ENCODE peak calls at places on chromosomes 6 and 20, in ten cellular contexts. U is adrenal gland, O is heart left ventricle, J is HCT116, F is stomach, P is Peyer's patch, I is IMR-90, S is ovary, G is uterus, R is tibial nerve. B is an unnamed sample.

GRCh38 chr6:24951831-24952299 is 16.1 kb upstream of the RIPOR2 start:
- DNase-seq in S (no peak), F (no peak), U (no peak), O (peak), J (no peak), R (no peak), G (no peak), P (peak), I (no peak), B (no peak)

GRCh38 chr6:24524801-24525200 is 30.0 kb downstream of the ALDH5A1 start:
- DNase-seq in J (peak), F (no peak), U (no peak), G (no peak), P (no peak), S (no peak), O (no peak), R (no peak), I (peak), B (peak)

GRCh38 chr6:136728976-136729515 is 63.2 kb downstream of the MAP3K5 start:
- DNase-seq in J (no peak), G (no peak), S (no peak), O (no peak), P (no peak), I (no peak), R (no peak), F (no peak), U (no peak), B (no peak)

GRCh38 chr6:32819729-32820128 is 2.9 kb upstream of the HLA-DOB start:
- DNase-seq in J (peak), U (no peak), R (no peak), I (peak), F (no peak), S (no peak), G (no peak), P (no peak), O (no peak), B (no peak)

GRCh38 chr6:56724455-56724854 is 81.8 kb upstream of the DST start:
- DNase-seq in I (peak), O (no peak), P (no peak), J (no peak), F (no peak), S (no peak), U (no peak), G (no peak), R (no peak), B (no peak)

GRCh38 chr6:16749516-16750485 is 11.5 kb downstream of the ATXN1 start:
- DNase-seq in O (no peak), R (no peak), P (no peak), G (no peak), J (no peak), I (peak), F (no peak), S (no peak), U (no peak), B (no peak)

GRCh38 chr6:19446570-19446969 is 390.6 kb upstream of the ID4 start:
- DNase-seq in P (no peak), F (no peak), R (no peak), I (no peak), O (no peak), U (no peak), J (no peak), G (no peak), S (no peak), B (no peak)

GRCh38 chr6:34159844-34160243 is 14.0 kb upstream of the GRM4 start:
- DNase-seq in I (no peak), J (no peak), F (no peak), U (no peak), S (no peak), P (no peak), G (no peak), R (no peak), O (no peak), B (no peak)

GRCh38 chr20:57543754-57544153 is 17.2 kb upstream of the PCK1 start:
- DNase-seq in P (no peak), J (no peak), R (no peak), F (no peak), S (no peak), G (no peak), O (no peak), U (no peak), I (no peak), B (no peak)

GRCh38 chr20:34017610-34018009 is 23.9 kb downstream of the RALY start:
- DNase-seq in U (no peak), F (no peak), I (peak), J (no peak), R (no peak), O (no peak), G (no peak), S (no peak), P (no peak), B (peak)

GRCh38 chr20:44646641-44647274 is 4.7 kb downstream of the ADA start:
- DNase-seq in G (no peak), R (no peak), U (no peak), S (no peak), I (peak), J (no peak), O (no peak), F (no peak), P (peak), B (no peak)

GRCh38 chr20:51494241-51495110 is 48.0 kb downstream of the NFATC2 start:
- DNase-seq in P (peak), R (no peak), I (no peak), G (peak), U (no peak), S (no peak), J (no peak), F (no peak), O (no peak), B (no peak)

GRCh38 chr6:91278416-91278815 is 691.5 kb upstream of the MAP3K7 start:
- DNase-seq in I (no peak), G (no peak), P (no peak), O (no peak), F (no peak), J (no peak), R (no peak), S (no peak), U (no peak), B (no peak)

GRCh38 chr6:163529605-163530004 is 115.1 kb downstream of the QKI start:
- DNase-seq in J (no peak), F (no peak), U (no peak), O (no peak), G (no peak), P (no peak), I (peak), S (no peak), R (no peak), B (peak)

GRCh38 chr6:137872071-137872470 is 5.0 kb downstream of the TNFAIP3 start:
- DNase-seq in S (no peak), U (no peak), R (no peak), I (peak), F (no peak), G (no peak), P (no peak), J (no peak), O (no peak), B (no peak)

GRCh38 chr6:151679081-151679480 is 128.4 kb upstream of the ESR1 start:
- DNase-seq in S (no peak), F (no peak), O (peak), P (no peak), G (peak), R (no peak), U (no peak), I (peak), J (no peak), B (no peak)

GRCh38 chr20:51339721-51340450 is 202.6 kb downstream of the NFATC2 start:
- DNase-seq in R (no peak), S (no peak), I (no peak), J (no peak), F (no peak), U (no peak), P (no peak), O (no peak), G (no peak), B (no peak)

GRCh38 chr6:88367248-88367647 is 201.1 kb upstream of the CNR1 start:
- DNase-seq in R (no peak), I (no peak), O (no peak), G (no peak), F (no peak), U (no peak), S (no peak), P (no peak), J (no peak), B (no peak)

GRCh38 chr6:27687154-27688013 is 214.5 kb upstream of the ZNF184 start:
- DNase-seq in P (peak), J (peak), R (peak), G (peak), F (peak), S (peak), U (peak), O (peak), I (peak), B (peak)
- TF ChIP-seq POLR2A in P (no peak), J (no peak), R (no peak), G (no peak), F (no peak), S (no peak), U (no peak), O (no peak), I (no peak), B (no peak)

DNA sequence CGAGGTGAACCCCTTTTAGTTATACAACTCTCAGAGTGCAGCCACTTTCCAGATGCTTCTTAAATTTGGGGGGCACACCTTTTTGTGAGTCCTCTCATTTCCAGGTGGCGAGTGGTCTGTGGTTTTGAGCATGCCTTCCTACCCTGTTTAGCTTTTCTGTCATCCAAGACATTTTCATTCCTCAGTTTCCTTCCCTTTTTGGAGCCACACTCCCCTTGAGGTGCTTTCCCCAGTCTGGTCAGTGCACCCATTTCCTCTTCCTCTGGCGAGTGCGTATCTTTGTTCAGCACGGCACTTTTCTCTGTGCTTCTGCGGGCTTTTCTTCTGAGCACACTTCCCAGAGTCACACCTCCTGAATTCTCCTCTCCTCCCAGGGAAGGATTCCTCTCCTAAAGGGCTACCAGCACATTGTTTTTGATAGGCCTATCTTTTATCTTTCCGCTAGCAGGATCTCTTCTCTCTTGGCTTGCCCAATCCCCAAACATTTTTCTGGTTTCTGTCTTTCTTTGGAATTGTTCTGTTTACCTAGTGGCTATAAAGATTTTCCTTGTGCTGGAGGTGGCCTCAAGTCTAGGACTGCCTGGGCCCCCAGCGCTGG is 1.4 kb downstream of the PHF20 start:
- DNase-seq in F (peak), U (no peak), S (no peak), I (peak), J (no peak), O (no peak), P (peak), R (no peak), G (no peak), B (no peak)
- TF ChIP-seq POLR2A in F (no peak), U (no peak), S (no peak), I (no peak), J (no peak), O (no peak), P (no peak), R (no peak), G (no peak), B (no peak)

DNA sequence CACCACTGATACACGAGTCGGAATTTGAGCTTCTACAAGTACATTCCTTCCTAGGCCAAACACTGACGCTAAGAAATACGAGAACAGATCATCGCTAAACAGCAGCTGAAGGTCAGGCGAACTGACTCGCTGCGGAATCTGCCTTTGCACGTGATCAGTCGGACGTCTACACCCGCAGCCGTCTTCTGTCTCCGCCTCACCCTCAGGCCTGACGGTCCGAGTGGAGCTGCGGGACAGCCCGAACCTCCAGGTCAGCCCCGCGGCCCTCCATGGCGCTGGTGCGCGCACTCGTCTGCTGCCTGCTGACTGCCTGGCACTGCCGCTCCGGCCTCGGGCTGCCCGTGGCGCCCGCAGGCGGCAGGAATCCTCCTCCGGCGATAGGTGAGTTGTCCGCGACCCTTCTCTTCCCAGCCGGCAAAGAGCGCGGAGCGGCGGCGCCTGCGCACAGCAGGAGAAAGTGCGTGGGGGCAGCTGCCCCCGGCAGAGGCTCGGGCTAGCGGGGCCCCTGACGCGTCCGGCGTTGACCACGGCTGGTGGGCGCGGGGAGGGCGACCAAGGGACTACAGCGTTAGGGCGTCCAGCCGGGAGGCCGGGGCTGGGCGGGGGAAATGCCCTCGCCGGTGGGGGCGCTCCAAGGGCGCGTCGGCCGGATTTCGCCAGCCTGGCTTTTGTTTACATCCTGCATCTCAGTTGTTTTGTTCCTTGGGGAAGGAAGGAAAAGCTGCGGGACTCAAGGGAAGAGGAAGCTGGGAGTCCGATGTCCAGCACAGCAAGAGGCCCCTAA is at the start of gene SMPDL3A:
- DNase-seq in U (peak), P (peak), O (peak), G (peak), S (peak), J (peak), I (peak), F (peak), R (peak), B (peak)
- TF ChIP-seq POLR2A in U (peak), P (peak), O (no peak), G (peak), S (peak), J (peak), I (peak), F (no peak), R (peak), B (peak)

GRCh38 chr20:36971103-36971502 is 19.6 kb upstream of the SAMHD1 start:
- DNase-seq in R (no peak), S (no peak), P (no peak), O (no peak), F (no peak), J (no peak), U (no peak), I (no peak), G (no peak), B (no peak)
- TF ChIP-seq POLR2A in R (no peak), S (no peak), P (no peak), O (no peak), F (no peak), J (no peak), U (no peak), I (no peak), G (no peak), B (no peak)

DNA sequence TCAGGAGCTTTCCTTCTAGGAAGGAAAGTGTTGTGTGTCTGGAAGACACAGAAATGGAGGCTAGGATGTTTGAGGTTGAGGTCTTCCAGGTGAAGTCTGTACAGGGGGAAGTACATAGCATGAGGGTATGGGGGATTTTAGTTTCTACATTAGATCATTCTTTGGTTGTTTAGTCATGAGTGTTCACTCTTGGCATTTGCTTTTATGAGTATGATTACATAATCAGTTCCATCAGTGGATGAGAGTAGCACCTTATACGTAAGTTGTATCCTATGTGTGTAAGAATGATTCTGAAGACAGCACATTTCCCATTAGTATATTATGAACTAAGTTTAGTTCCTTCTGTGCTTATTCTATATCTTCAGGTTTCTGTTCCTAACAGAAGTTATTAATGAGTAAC is 1.9 kb downstream of the CDYL start:
- DNase-seq in J (no peak), P (no peak), G (no peak), R (no peak), F (no peak), S (no peak), U (no peak), O (no peak), I (no peak), B (no peak)
- TF ChIP-seq POLR2A in J (no peak), P (no peak), G (no peak), R (no peak), F (no peak), S (no peak), U (no peak), O (no peak), I (no peak), B (no peak)

GRCh38 chr6:79078057-79078969 is at the start of gene PHIP:
- DNase-seq in O (peak), J (peak), P (peak), F (peak), U (peak), R (peak), S (peak), I (peak), G (peak), B (peak)
- TF ChIP-seq POLR2A in O (no peak), J (peak), P (peak), F (no peak), U (peak), R (peak), S (peak), I (peak), G (peak), B (peak)

DNA sequence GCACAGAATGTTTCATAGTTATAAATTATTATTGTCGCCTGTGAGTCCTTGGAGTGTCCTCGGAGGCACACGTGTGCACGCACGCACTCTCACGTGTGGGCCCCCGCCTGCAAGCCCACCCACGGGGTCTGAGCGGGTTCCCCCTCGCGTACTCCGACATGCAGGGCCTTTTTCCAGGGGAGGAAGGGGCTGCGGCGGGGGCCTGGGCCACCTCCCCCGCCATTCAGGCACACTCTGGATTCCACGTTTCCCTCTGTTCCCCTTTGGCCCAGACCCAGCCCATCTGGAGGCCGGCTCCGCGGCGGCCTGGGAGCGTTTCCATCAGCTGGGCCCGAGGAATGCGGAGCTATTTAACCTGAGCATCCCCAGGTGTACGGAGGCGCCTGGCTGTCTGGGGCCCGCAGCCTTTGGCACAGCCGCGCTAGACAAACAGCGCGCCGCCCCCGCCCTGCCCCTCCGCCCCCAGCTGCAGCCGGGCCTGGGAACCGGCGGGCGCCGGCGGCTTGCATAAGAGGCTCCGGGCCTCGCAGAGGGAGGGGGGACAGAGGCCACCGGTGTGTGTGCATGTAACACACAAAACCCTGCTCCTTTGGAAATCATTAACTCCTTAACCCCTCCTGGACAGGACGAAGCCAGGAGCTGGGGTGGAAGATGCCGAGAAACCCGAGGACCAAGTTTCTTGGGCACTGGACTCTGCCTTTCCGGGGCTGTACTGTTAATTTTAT is 3.3 kb downstream of the ID1 start:
- DNase-seq in P (no peak), O (peak), G (peak), S (peak), F (peak), J (peak), U (peak), I (peak), R (peak), B (no peak)
- TF ChIP-seq POLR2A in P (peak), O (no peak), G (peak), S (no peak), F (no peak), J (no peak), U (no peak), I (no peak), R (no peak), B (no peak)

DNA sequence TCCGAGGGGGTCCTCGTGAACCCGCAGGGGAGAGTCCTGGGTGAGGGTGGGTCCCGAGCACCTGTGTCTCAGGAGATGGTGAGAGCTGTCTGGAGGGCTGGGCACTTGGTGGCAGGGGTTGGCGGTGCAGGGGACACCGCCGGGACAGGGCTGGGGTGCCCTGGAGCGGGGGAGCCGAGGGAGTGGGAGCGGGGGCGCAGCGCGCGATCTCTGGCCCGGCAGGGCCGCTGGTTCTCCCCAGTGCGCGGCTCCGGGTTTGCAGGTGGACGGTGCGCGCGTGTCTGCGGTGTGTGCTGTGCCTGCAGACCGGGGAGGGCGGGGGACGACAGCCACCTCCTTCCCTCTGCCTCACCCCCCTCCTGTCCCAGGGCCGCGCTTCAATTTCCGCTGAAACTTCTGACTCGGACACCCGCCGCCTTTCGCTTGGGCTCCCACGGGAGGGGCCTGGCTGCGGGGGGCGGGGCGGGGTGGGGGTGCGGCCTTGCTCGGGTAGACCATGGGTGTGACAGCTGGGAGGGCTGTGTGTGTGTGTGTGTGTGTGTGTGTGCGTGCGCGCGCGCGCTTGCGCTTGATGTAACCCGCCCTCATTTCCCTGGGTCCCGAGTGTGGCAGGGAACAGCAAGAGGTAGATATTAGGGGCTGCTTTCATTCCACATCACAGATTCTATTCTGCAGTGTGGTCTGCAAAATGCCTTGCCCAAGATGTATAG is 1.2 kb downstream of the TRIB3 start:
- DNase-seq in I (peak), O (peak), J (peak), P (peak), F (peak), U (peak), S (peak), R (no peak), G (peak), B (no peak)
- TF ChIP-seq POLR2A in I (peak), O (no peak), J (no peak), P (peak), F (no peak), U (peak), S (no peak), R (no peak), G (no peak), B (no peak)

B was measured in H54.